ENCODE peak calls at places on chromosome 2, in nine cellular contexts. D is kidney epithelial cell; Q is left lung; Z is aorta; T is HEK293T; R is caudate nucleus; J is fibroblast of lung; U is activated effector memory CD4-positive, alpha-beta T cell treated with anti-CD3 and anti-CD28 coated beads, Interleukin-2, amount 50 U/mL, for 16 hours; M is activated CD4-positive, alpha-beta T cell treated with anti-CD3 and anti-CD28 coated beads, Interleukin-2, amount 10 ng/mL, durations not matched to agents 24 days and 14 days. P is an unnamed sample.

GRCh38 chr2:39948016-39948719 is 169.1 kb upstream of the THUMPD2 start:
- DNase-seq in J (peak; percentile 79), D (peak; percentile 34), Q (no peak), T (no peak), R (no peak), U (no peak), Z (no peak), M (no peak), P (no peak)

GRCh38 chr2:112138143-112139032 is at the start of gene FBLN7:
- DNase-seq in R (no peak), U (peak; percentile 59), T (peak; percentile 46), Q (peak; percentile 77), D (no peak), M (peak; percentile 62), Z (no peak), J (peak; percentile 11), P (peak; percentile 39)

GRCh38 chr2:147469471-147469870 is 375.4 kb upstream of the ACVR2A start:
- DNase-seq in D (no peak), R (no peak), T (peak; percentile 63), Q (no peak), U (no peak), M (no peak), J (no peak), Z (no peak), P (peak; percentile 64)

GRCh38 chr2:102915128-102915527 is 153.3 kb downstream of the TMEM182 start:
- DNase-seq in Z (no peak), M (no peak), R (no peak), U (no peak), T (no peak), D (peak; percentile 23), J (peak; percentile 84), Q (no peak), P (no peak)

GRCh38 chr2:25548587-25548986 is 124.8 kb downstream of the DTNB start:
- DNase-seq in J (no peak), T (no peak), Z (no peak), Q (no peak), M (peak; percentile 55), U (no peak), R (no peak), D (no peak), P (no peak)

GRCh38 chr2:195590199-195590865 is 66.7 kb upstream of the SLC39A10 start:
- DNase-seq in R (no peak), M (no peak), T (no peak), J (no peak), U (no peak), Q (no peak), D (no peak), Z (no peak), P (no peak)

GRCh38 chr2:8636041-8636491 is 45.8 kb upstream of the ID2 start:
- DNase-seq in D (no peak), Q (no peak), Z (peak; percentile 66), U (no peak), J (peak; percentile 52), R (no peak), T (no peak), M (no peak), P (no peak)

GRCh38 chr2:3041841-3042600 is 335.6 kb downstream of the EIPR1 start:
- DNase-seq in D (no peak), T (no peak), Q (no peak), U (no peak), Z (no peak), R (no peak), M (no peak), J (no peak), P (no peak)

GRCh38 chr2:29769847-29770246 is 151.5 kb downstream of the ALK start:
- DNase-seq in Z (no peak), Q (no peak), M (no peak), D (no peak), T (no peak), J (no peak), R (no peak), U (no peak), P (no peak)

P was measured in WTC11.